ENCODE peak calls at places on chromosomes 4 and X, in seven cellular contexts. P, N, R, V, K, S and I are unnamed samples.

GRCh38 chr4:1511441-1512041 is 105.3 kb upstream of the NKX1-1 start:
- DNase-seq in K (no peak), V (no peak), P (peak), S (peak), R (peak), N (peak), I (no peak)

GRCh38 chr4:87150498-87151261 is 69.7 kb downstream of the KLHL8 start:
- DNase-seq in S (peak), K (peak), N (no peak), V (peak), R (peak), P (peak), I (no peak)

GRCh38 chrX:47584714-47585113 is 2.5 kb downstream of the TIMP1 start:
- DNase-seq in S (no peak), P (no peak), N (no peak), R (no peak), V (no peak), K (no peak), I (no peak)

GRCh38 chr4:10201356-10202223 is 85.0 kb upstream of the WDR1 start:
- DNase-seq in V (peak), N (no peak), R (no peak), P (no peak), S (no peak), K (no peak), I (no peak)

GRCh38 chr4:48557478-48557877 is 67.4 kb downstream of the ZAR1 start:
- DNase-seq in K (no peak), P (peak), S (no peak), R (no peak), V (peak), N (no peak), I (no peak)

GRCh38 chr4:55136634-55137033 is 11.2 kb upstream of the KDR start:
- DNase-seq in V (no peak), N (no peak), S (no peak), K (no peak), P (no peak), R (no peak), I (no peak)

GRCh38 chr4:79585330-79585729 is 177.3 kb upstream of the GK2 start:
- DNase-seq in P (no peak), N (no peak), R (no peak), K (no peak), S (no peak), V (no peak), I (no peak)

GRCh38 chrX:98057176-98057575 is 1173.5 kb downstream of the RPA4 start:
- DNase-seq in N (no peak), V (no peak), R (no peak), S (no peak), P (no peak), K (no peak), I (no peak)

GRCh38 chr4:186191266-186192067 is at the start of gene CYP4V2:
- DNase-seq in K (peak), P (peak), V (peak), S (peak), R (peak), N (peak), I (peak)

GRCh38 chr4:8558080-8558960 is 21.9 kb upstream of the GPR78 start:
- DNase-seq in N (no peak), P (no peak), K (no peak), V (no peak), S (no peak), R (no peak), I (no peak)

GRCh38 chr4:79917246-79917645 is 155.8 kb downstream of the ANTXR2 start:
- DNase-seq in S (peak), P (peak), V (peak), K (peak), R (no peak), N (no peak), I (peak)

GRCh38 chrX:80578518-80579105 is 158.4 kb downstream of the TENT5D start:
- DNase-seq in P (no peak), V (peak), N (no peak), K (no peak), R (no peak), S (peak), I (no peak)

GRCh38 chr4:3046149-3046548 is 28.2 kb downstream of the HTT-AS start:
- DNase-seq in S (no peak), P (no peak), K (no peak), R (no peak), N (no peak), V (no peak), I (no peak)

GRCh38 chr4:121143126-121143525 is 21.0 kb downstream of the TNIP3 start:
- DNase-seq in S (no peak), N (no peak), R (no peak), V (no peak), K (no peak), P (no peak), I (no peak)

GRCh38 chrX:77426811-77427210 is 20.4 kb upstream of the FGF16 start:
- DNase-seq in R (no peak), K (no peak), S (no peak), P (no peak), N (no peak), V (peak), I (no peak)

GRCh38 chrX:39242187-39242586 is 440.9 kb downstream of the MID1IP1 start:
- DNase-seq in N (no peak), V (peak), R (no peak), P (peak), K (peak), S (peak), I (peak)

GRCh38 chr4:150080335-150080734 is 2.1 kb downstream of the DCLK2 start:
- DNase-seq in S (no peak), V (no peak), K (no peak), P (no peak), R (no peak), N (no peak), I (no peak)

GRCh38 chrX:12563121-12563520 is 228.1 kb upstream of the PRPS2 start:
- DNase-seq in V (peak), P (no peak), K (no peak), N (no peak), S (no peak), R (no peak), I (no peak)

GRCh38 chr4:15186149-15186548 is 183.9 kb downstream of the CPEB2 start:
- DNase-seq in P (no peak), K (no peak), S (no peak), R (no peak), V (peak), N (no peak), I (no peak)

GRCh38 chrX:133698298-133698697 is 283.0 kb upstream of the GPC4 start:
- DNase-seq in K (no peak), P (no peak), V (peak), N (no peak), R (no peak), S (no peak), I (no peak)
- TF ChIP-seq CTCF in K (no peak), P (no peak), V (no peak), N (no peak), R (no peak), S (peak), I (no peak)

GRCh38 chr4:92199135-92199534 is 104.6 kb upstream of the GRID2 start:
- DNase-seq in R (no peak), N (no peak), P (no peak), S (no peak), K (no peak), V (no peak), I (no peak)
- H3K4me3 ChIP-seq in R (no peak), N (no peak), P (no peak), S (no peak), K (no peak), V (no peak), I (no peak)

GRCh38 chr4:123994917-123995316 is 598.3 kb downstream of the SPRY1 start:
- DNase-seq in P (no peak), N (no peak), V (no peak), K (no peak), R (no peak), S (peak), I (no peak)
- TF ChIP-seq CTCF in P (peak), N (no peak), V (peak), K (no peak), R (no peak), S (no peak), I (no peak)

GRCh38 chr4:119261986-119262385 is 49.5 kb downstream of the USP53 start:
- DNase-seq in S (no peak), N (no peak), R (no peak), K (no peak), P (no peak), V (no peak), I (no peak)

GRCh38 chr4:119268466-119268865 is 53.5 kb downstream of the FABP2 start:
- DNase-seq in K (no peak), V (peak), R (no peak), N (no peak), P (no peak), S (no peak), I (no peak)

GRCh38 chr4:119271361-119272085 is 50.4 kb downstream of the FABP2 start:
- DNase-seq in N (no peak), S (no peak), R (no peak), V (no peak), P (no peak), K (no peak), I (no peak)

GRCh38 chr4:119264743-119265142 is 52.2 kb downstream of the USP53 start:
- DNase-seq in R (no peak), K (no peak), S (no peak), V (no peak), P (no peak), N (no peak), I (no peak)

GRCh38 chr4:119266153-119266552 is 53.6 kb downstream of the USP53 start:
- DNase-seq in K (no peak), N (no peak), V (no peak), S (no peak), R (no peak), P (no peak), I (no peak)
- H3K4me3 ChIP-seq in K (no peak), N (no peak), V (no peak), S (no peak), R (no peak), P (no peak), I (no peak)

DNA sequence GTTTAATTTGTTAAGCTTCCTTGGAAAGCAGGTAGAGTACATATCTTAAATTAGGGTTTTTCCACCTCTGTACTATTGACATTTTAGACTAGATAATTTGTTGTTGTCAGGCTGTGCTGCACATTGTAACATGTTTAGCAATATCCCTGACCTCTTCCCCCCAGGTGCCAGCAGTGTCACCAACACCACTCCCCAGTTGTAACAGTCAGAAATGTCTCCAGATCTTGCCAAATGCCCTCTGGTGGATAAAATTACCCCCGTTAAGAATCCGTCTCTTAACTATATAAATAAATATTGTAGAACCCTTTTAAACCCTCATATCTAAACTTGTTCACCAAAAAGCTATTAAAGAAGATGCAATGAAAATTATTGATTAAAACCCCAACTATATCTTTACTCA is 161.5 kb downstream of the ARHGAP6 start:
- DNase-seq in S (no peak), V (peak), N (no peak), R (no peak), P (no peak), K (no peak), I (no peak)
- TF ChIP-seq CTCF in S (no peak), V (no peak), N (no peak), R (no peak), P (peak), K (no peak), I (no peak)